ENCODE peak calls at places on chromosomes 1 and 21, in seven cellular contexts. Q is cardiac muscle cell, R is tibial nerve, C is fibroblast of mammary gland, P is kidney epithelial cell, T is dorsolateral prefrontal cortex, X is fibroblast of lung. G is an unnamed sample.

GRCh38 chr1:219913005-219913404 is 15.4 kb downstream of the SLC30A10 start:
- DNase-seq in Q (no peak), R (no peak), C (no peak), P (no peak), T (no peak), X (no peak), G (no peak)

GRCh38 chr1:36387141-36387949 is 1.6 kb upstream of the STK40 start:
- DNase-seq in Q (peak; percentile 94), R (no peak), C (peak; percentile 92), P (no peak), T (peak; percentile 45), X (peak; percentile 84), G (no peak)

GRCh38 chr1:54716299-54717047 is 812 bp downstream of the TTC4 start:
- DNase-seq in Q (no peak), R (no peak), C (peak; percentile 86), P (peak; percentile 5), T (no peak), X (peak; percentile 80), G (no peak)

GRCh38 chr1:201385299-201385891 is 7.9 kb upstream of the TNNT2 start:
- DNase-seq in Q (peak; percentile 41), R (no peak), C (peak; percentile 22), P (no peak), T (peak; percentile 33), X (peak; percentile 20), G (no peak)

GRCh38 chr1:155651861-155652661 is 36.5 kb downstream of the YY1AP1 start:
- DNase-seq in Q (no peak), R (no peak), C (no peak), P (no peak), T (no peak), X (no peak), G (no peak)

GRCh38 chr21:41170442-41170841 is 2.5 kb downstream of the BACE2 start:
- DNase-seq in Q (peak; percentile 57), R (no peak), C (peak; percentile 46), P (no peak), T (no peak), X (peak; percentile 40), G (no peak)

GRCh38 chr1:113904674-113905434 is at the start of the genes AP4B1 and DCLRE1B:
- DNase-seq in Q (peak; percentile 100), R (peak; percentile 96), C (peak; percentile 100), P (peak; percentile 99), T (peak; percentile 98), X (peak; percentile 100), G (peak; percentile 98)

GRCh38 chr1:22031214-22031962 is 21.1 kb upstream of the CDC42 start:
- DNase-seq in Q (no peak), R (no peak), C (no peak), P (no peak), T (no peak), X (no peak), G (no peak)

GRCh38 chr1:162364498-162364897 is 12.2 kb downstream of the SPATA46 start:
- DNase-seq in Q (no peak), R (no peak), C (no peak), P (no peak), T (no peak), X (peak; percentile 48), G (no peak)

GRCh38 chr1:93817819-93818569 is 61.0 kb downstream of the DNTTIP2 start:
- DNase-seq in Q (no peak), R (no peak), C (no peak), P (no peak), T (no peak), X (no peak), G (no peak)

DNA sequence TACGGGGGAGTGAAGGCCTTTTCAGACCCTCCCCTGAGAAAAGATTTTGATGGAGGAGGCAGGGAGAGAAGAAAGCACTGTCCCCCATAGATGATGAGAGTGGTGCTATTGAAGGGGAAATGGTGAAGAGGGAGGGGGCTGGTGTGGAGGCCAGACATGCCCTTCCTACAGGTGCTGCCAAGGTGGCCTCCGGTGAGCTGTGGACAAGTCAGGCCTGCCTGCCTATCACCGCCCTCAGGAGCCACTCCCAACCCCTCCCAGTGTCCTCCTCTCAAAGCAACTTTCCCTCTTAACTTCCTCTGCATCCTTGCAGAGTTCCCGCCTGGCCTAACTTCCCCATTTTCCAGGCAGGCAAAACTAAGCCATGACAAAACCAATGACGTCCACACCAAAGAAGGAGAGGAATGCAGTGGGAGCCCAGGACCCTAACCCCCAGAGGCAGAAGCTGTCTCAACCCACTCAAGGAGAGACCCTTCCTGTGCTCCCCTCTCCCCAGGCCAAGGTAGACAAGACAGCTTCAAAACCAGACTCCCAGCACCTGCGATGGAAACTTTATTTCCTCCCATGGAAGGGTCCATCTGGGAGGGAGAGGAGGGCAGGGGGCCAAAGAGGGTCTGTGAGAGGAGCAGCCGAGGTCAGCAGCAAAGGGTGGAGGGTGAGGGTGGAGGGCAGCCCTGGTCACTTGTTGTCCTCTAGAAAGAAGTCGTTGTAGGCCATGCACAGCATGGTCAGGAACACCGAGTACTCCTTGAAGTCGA is 1.0 kb upstream of the S100A6 start:
- DNase-seq in Q (no peak), R (no peak), C (no peak), P (no peak), T (no peak), X (no peak), G (no peak)
- H3K4me3 ChIP-seq in Q (peak overlapping the region; percentile 17), R (peak overlapping the region; percentile 67), C (peak overlapping the region; percentile 100), P (no peak overlapping the region), T (peak overlapping the region; percentile 83), X (peak overlapping the region; percentile 52), G (peak overlapping the region; percentile 81)

GRCh38 chr1:165290143-165290542 is 66.4 kb downstream of the LMX1A start:
- DNase-seq in Q (peak; percentile 36), R (no peak), C (peak; percentile 16), P (no peak), T (no peak), X (peak; percentile 2), G (peak; percentile 12)
- TF ChIP-seq CTCF in Q (peak; percentile 11), R (no peak), C (peak; percentile 13), P (no peak), T (no peak), X (no peak), G (no peak)

DNA sequence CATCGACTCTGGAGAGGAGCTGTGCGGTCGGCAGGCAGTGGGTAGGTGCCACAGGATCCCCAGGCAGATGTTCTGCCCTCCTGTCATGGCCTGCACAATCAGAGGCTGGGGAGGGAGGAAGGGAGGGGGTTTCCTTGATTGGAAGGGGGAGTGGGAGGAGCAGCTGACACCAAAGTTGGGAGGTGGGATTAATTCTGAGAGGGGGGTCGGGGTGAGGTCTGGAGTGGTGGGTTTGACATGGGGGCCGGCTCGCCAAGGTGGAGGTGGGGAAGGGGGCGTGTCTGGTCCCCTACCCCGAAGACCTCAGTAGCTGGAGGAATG is 640 bp upstream of the HPCA start:
- DNase-seq in Q (no peak), R (no peak), C (no peak), P (no peak), T (no peak), X (no peak), G (no peak)
- H3K4me3 ChIP-seq in Q (no peak overlapping the region), R (no peak overlapping the region), C (no peak overlapping the region), P (no peak overlapping the region), T (peak overlapping the region; percentile 55), X (no peak overlapping the region), G (no peak overlapping the region)

GRCh38 chr1:32695098-32695904 is 7.3 kb downstream of the SYNC start:
- DNase-seq in Q (peak; percentile 86), R (peak; percentile 58), C (peak; percentile 69), P (no peak), T (peak; percentile 35), X (peak; percentile 84), G (no peak)
- TF ChIP-seq CTCF in Q (no peak), R (no peak), C (no peak), P (no peak), T (no peak), X (no peak), G (no peak)

GRCh38 chr1:46128336-46128735 is 4.1 kb downstream of the PIK3R3 start:
- DNase-seq in Q (no peak), R (no peak), C (no peak), P (no peak), T (no peak), X (no peak), G (no peak)

GRCh38 chr1:46131727-46132528 is 501 bp downstream of the PIK3R3 start:
- DNase-seq in Q (peak; percentile 25), R (no peak), C (peak; percentile 27), P (no peak), T (peak; percentile 17), X (peak; percentile 42), G (no peak)

GRCh38 chr1:46132529-46133180 is at the start of gene PIK3R3:
- DNase-seq in Q (peak; percentile 100), R (peak; percentile 94), C (peak; percentile 98), P (peak; percentile 92), T (peak; percentile 97), X (peak; percentile 99), G (peak; percentile 96)

GRCh38 chr1:46131093-46131492 is 1.3 kb downstream of the PIK3R3 start:
- DNase-seq in Q (no peak), R (no peak), C (no peak), P (no peak), T (no peak), X (no peak), G (no peak)

DNA sequence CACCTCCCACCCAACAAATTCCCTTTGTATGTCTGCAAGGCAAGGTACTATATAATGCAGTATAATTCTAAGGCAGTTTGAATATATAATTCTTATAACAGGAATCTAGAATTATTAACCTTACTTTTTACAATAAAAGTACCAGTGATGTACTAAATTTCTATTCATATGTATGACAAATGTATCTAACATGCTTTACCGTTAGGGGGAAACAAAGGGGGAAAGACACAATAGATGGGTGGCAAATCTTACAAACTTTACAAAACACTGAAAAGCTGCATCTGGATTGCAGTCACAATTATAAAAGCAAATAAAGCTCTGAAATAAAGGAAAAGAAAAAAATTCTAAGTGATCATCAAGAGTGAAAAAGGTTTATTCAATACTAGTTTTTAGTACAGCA is 2.3 kb downstream of the PIK3R3 start:
- DNase-seq in Q (no peak), R (no peak), C (no peak), P (no peak), T (no peak), X (no peak), G (no peak)
- H3K4me3 ChIP-seq in Q (peak overlapping the region; percentile 94), R (no peak overlapping the region), C (no peak overlapping the region), P (peak overlapping the region; percentile 61), T (peak overlapping the region; percentile 76), X (peak overlapping the region; percentile 76), G (peak overlapping the region; percentile 68)

GRCh38 chr1:236608930-236609726 is 4.8 kb upstream of the HEATR1 start:
- DNase-seq in Q (peak; percentile 86), R (no peak), C (peak; percentile 64), P (peak; percentile 18), T (peak; percentile 64), X (peak; percentile 25), G (no peak)
- TF ChIP-seq CTCF in Q (peak; percentile 67), R (peak; percentile 39), C (peak; percentile 58), P (peak; percentile 75), T (peak; percentile 75), X (peak; percentile 39), G (peak; percentile 60)

GRCh38 chr1:65003316-65003664 is 36.9 kb upstream of the JAK1 start:
- DNase-seq in Q (no peak), R (no peak), C (no peak), P (no peak), T (no peak), X (no peak), G (no peak)
- H3K4me3 ChIP-seq in Q (peak overlapping the region; percentile 35), R (peak overlapping the region; percentile 68), C (peak overlapping the region; percentile 61), P (peak overlapping the region; percentile 39), T (peak overlapping the region; percentile 56), X (peak overlapping the region; percentile 66), G (peak overlapping the region; percentile 54)

DNA sequence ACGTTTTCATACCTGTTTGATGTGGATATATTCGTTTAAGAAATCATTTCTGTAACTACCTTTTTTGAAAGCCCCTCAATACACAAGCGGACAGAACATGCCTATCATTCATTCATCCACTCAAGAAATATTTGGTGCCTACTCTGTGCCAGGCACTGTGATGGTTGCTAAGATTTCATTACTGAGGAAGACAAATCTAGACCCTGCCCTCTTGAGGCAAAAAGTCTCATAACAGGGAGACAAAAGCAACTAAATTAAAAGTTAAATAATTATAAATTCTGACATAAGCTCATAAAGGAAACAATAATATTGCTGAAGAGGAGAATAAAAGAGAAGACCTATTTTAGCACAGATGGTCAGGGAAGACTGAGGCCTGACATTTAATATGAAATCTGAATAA is 203.5 kb upstream of the ZNHIT6 start:
- DNase-seq in Q (peak; percentile 13), R (no peak), C (peak; percentile 24), P (no peak), T (no peak), X (no peak), G (peak; percentile 1)
- TF ChIP-seq CTCF in Q (peak; percentile 43), R (no peak), C (peak; percentile 46), P (peak; percentile 25), T (no peak), X (peak; percentile 51), G (peak; percentile 36)